ENCODE peak calls at places on chromosomes 7 and 10, in four cellular contexts. One of them, this sample, is unnamed.

GRCh38 chr10:35448687-35449662 is 112.7 kb downstream of the CCNY start:
- DNase-seq in WERI-Rb-1: no peak
- DNase-seq in adrenal gland: peak; percentile 68
- DNase-seq in iPS DF 6.9: no peak
- DNase-seq in this sample: no peak

GRCh38 chr10:71344154-71344915 is 25.3 kb downstream of the SLC29A3 start:
- DNase-seq in adrenal gland: no peak
- DNase-seq in WERI-Rb-1: no peak
- DNase-seq in iPS DF 6.9: peak; percentile 75
- DNase-seq in this sample: no peak

GRCh38 chr7:15555385-15555859 is 6.4 kb downstream of the AGMO start:
- DNase-seq in WERI-Rb-1: no peak
- DNase-seq in adrenal gland: no peak
- DNase-seq in iPS DF 6.9: no peak
- DNase-seq in this sample: no peak

GRCh38 chr7:631966-632830 is 94.3 kb upstream of the DNAAF5 start:
- DNase-seq in WERI-Rb-1: no peak
- DNase-seq in adrenal gland: no peak
- DNase-seq in iPS DF 6.9: no peak
- DNase-seq in this sample: no peak

GRCh38 chr7:157828881-157829280 is 492.1 kb downstream of the DNAJB6 start:
- DNase-seq in WERI-Rb-1: no peak
- DNase-seq in iPS DF 6.9: no peak
- DNase-seq in adrenal gland: no peak
- DNase-seq in this sample: no peak

GRCh38 chr10:116748041-116748440 is 5.7 kb upstream of the HSPA12A start:
- DNase-seq in iPS DF 6.9: no peak
- DNase-seq in WERI-Rb-1: no peak
- DNase-seq in adrenal gland: no peak
- DNase-seq in this sample: no peak

GRCh38 chr10:11345224-11346054 is 266.0 kb downstream of the USP6NL start:
- DNase-seq in iPS DF 6.9: no peak
- DNase-seq in adrenal gland: no peak
- DNase-seq in WERI-Rb-1: no peak
- DNase-seq in this sample: peak; percentile 73

GRCh38 chr10:103470755-103471653 is 8.0 kb downstream of the CALHM3 start:
- DNase-seq in adrenal gland: no peak
- DNase-seq in iPS DF 6.9: no peak
- DNase-seq in WERI-Rb-1: peak; percentile 65
- DNase-seq in this sample: peak; percentile 45

GRCh38 chr7:76317782-76318487 is 15.5 kb downstream of the HSPB1 start:
- DNase-seq in adrenal gland: peak; percentile 98
- DNase-seq in WERI-Rb-1: peak; percentile 98
- DNase-seq in iPS DF 6.9: no peak
- DNase-seq in this sample: peak; percentile 97

GRCh38 chr10:19917756-19918478 is 101.7 kb downstream of the PLXDC2 start:
- DNase-seq in WERI-Rb-1: no peak
- DNase-seq in adrenal gland: no peak
- DNase-seq in iPS DF 6.9: no peak
- DNase-seq in this sample: no peak

GRCh38 chr10:43130756-43131155 is 7.5 kb upstream of the CSGALNACT2 start:
- DNase-seq in WERI-Rb-1: no peak
- DNase-seq in adrenal gland: no peak
- DNase-seq in iPS DF 6.9: no peak
- DNase-seq in this sample: peak; percentile 27

GRCh38 chr7:18086165-18087030 is 58.8 kb upstream of the PRPS1L1 start:
- DNase-seq in WERI-Rb-1: peak; percentile 50
- DNase-seq in adrenal gland: peak; percentile 20
- DNase-seq in iPS DF 6.9: no peak
- DNase-seq in this sample: no peak

GRCh38 chr10:59079386-59080226 is 96.8 kb upstream of the PHYHIPL start:
- DNase-seq in WERI-Rb-1: no peak
- DNase-seq in iPS DF 6.9: no peak
- DNase-seq in adrenal gland: no peak
- DNase-seq in this sample: no peak

GRCh38 chr7:1086588-1087461 is 1.1 kb upstream of the GPER1 start:
- DNase-seq in WERI-Rb-1: peak; percentile 72
- DNase-seq in iPS DF 6.9: peak; percentile 50
- DNase-seq in adrenal gland: peak; percentile 81
- DNase-seq in this sample: peak; percentile 72

GRCh38 chr10:15620304-15620703 is 99.4 kb downstream of the ITGA8 start:
- DNase-seq in WERI-Rb-1: no peak
- DNase-seq in iPS DF 6.9: no peak
- DNase-seq in adrenal gland: no peak
- DNase-seq in this sample: no peak

GRCh38 chr7:117565226-117565625 is 85.4 kb downstream of the CFTR start:
- DNase-seq in adrenal gland: no peak
- DNase-seq in iPS DF 6.9: no peak
- DNase-seq in WERI-Rb-1: no peak
- DNase-seq in this sample: no peak

GRCh38 chr7:151435103-151435916 is 4.6 kb downstream of the CRYGN start:
- DNase-seq in WERI-Rb-1: no peak
- DNase-seq in adrenal gland: no peak
- DNase-seq in iPS DF 6.9: no peak
- DNase-seq in this sample: no peak

GRCh38 chr7:628826-629225 is 97.7 kb upstream of the DNAAF5 start:
- DNase-seq in adrenal gland: no peak
- DNase-seq in WERI-Rb-1: no peak
- DNase-seq in iPS DF 6.9: no peak
- DNase-seq in this sample: no peak

GRCh38 chr7:50667338-50667737 is 102.1 kb upstream of the DDC start:
- DNase-seq in iPS DF 6.9: no peak
- DNase-seq in adrenal gland: no peak
- DNase-seq in WERI-Rb-1: no peak
- DNase-seq in this sample: no peak
- H3K27ac ChIP-seq in iPS DF 6.9: no peak overlapping the region
- H3K27ac ChIP-seq in adrenal gland: no peak overlapping the region
- H3K27ac ChIP-seq in WERI-Rb-1: no peak overlapping the region
- H3K27ac ChIP-seq in this sample: peak overlapping the region; percentile 75

DNA sequence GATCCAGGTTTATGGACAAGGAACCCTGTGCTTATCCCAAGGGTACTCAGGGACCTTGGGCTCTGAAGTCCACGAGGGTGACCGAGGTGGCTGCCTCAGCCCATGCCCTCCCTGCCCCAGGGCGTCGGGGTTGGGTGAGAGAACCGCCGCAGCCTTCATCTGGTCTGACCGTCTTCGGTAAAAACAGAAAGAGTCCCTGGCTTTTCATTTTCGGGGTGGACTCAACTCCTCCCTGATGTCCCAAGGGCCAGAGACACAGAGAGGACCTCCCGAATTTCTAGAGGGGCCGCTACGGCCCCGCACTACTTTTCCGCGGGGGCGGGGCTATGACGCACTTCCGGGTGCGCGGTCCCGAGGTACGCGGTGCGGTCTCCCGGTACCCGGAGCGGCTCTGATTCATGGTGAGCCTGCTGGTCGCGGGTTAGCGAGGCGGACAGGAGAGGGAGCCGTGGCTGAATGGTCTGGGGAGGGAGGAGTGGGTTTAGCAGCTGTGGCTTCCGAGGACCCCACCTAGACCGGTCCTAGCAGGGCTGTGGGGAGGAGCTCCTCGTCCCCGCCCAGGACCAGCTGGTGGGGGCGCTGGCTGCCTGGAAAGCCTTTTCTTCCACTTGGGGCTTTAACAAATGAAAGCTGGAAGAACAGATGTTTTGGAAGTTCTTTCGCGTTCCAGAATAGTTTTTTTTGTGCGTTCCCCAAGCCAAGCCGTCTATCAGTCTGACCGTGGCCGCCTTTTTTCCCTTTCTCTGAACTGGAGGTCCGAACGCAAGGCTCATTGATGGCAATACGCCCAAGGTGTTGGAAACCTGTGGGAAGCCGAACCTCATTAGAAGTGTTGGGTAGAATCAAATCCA is at the start of gene ZSCAN21:
- DNase-seq in iPS DF 6.9: peak; percentile 64
- DNase-seq in WERI-Rb-1: peak; percentile 83
- DNase-seq in adrenal gland: peak; percentile 87
- DNase-seq in this sample: peak; percentile 86
- H3K27ac ChIP-seq in iPS DF 6.9: no peak within 1 kb of the TSS
- H3K27ac ChIP-seq in WERI-Rb-1: peak within 1 kb of the TSS; percentile 89
- H3K27ac ChIP-seq in adrenal gland: peak within 1 kb of the TSS; percentile 96
- H3K27ac ChIP-seq in this sample: peak within 1 kb of the TSS; percentile 98

GRCh38 chr7:70389752-70390151 is 742.2 kb upstream of the GALNT17 start:
- DNase-seq in iPS DF 6.9: no peak
- DNase-seq in WERI-Rb-1: no peak
- DNase-seq in adrenal gland: no peak
- DNase-seq in this sample: no peak
- H3K27ac ChIP-seq in iPS DF 6.9: no peak overlapping the region
- H3K27ac ChIP-seq in WERI-Rb-1: no peak overlapping the region
- H3K27ac ChIP-seq in adrenal gland: no peak overlapping the region
- H3K27ac ChIP-seq in this sample: no peak overlapping the region

GRCh38 chr7:100826546-100827329 is 585 bp downstream of the EPHB4 start:
- DNase-seq in iPS DF 6.9: no peak
- DNase-seq in WERI-Rb-1: no peak
- DNase-seq in adrenal gland: peak; percentile 48
- DNase-seq in this sample: no peak
- H3K27ac ChIP-seq in iPS DF 6.9: no peak overlapping the region
- H3K27ac ChIP-seq in WERI-Rb-1: no peak overlapping the region
- H3K27ac ChIP-seq in adrenal gland: peak overlapping the region; percentile 75
- H3K27ac ChIP-seq in this sample: peak overlapping the region; percentile 94

GRCh38 chr10:68471063-68471585 is 649 bp downstream of the DNA2 start:
- DNase-seq in iPS DF 6.9: no peak
- DNase-seq in WERI-Rb-1: no peak
- DNase-seq in adrenal gland: no peak
- DNase-seq in this sample: no peak
- H3K27ac ChIP-seq in iPS DF 6.9: no peak overlapping the region
- H3K27ac ChIP-seq in WERI-Rb-1: peak overlapping the region; percentile 97
- H3K27ac ChIP-seq in adrenal gland: no peak overlapping the region
- H3K27ac ChIP-seq in this sample: no peak overlapping the region

GRCh38 chr10:13973742-13974141 is 357.0 kb downstream of the FRMD4A start:
- DNase-seq in adrenal gland: no peak
- DNase-seq in iPS DF 6.9: no peak
- DNase-seq in WERI-Rb-1: no peak
- DNase-seq in this sample: no peak

GRCh38 chr10:13978844-13979227 is 351.9 kb downstream of the FRMD4A start:
- DNase-seq in WERI-Rb-1: no peak
- DNase-seq in adrenal gland: no peak
- DNase-seq in iPS DF 6.9: no peak
- DNase-seq in this sample: no peak

GRCh38 chr10:13983035-13983434 is 347.7 kb downstream of the FRMD4A start:
- DNase-seq in WERI-Rb-1: no peak
- DNase-seq in iPS DF 6.9: no peak
- DNase-seq in adrenal gland: no peak
- DNase-seq in this sample: no peak

GRCh38 chr10:13972609-13973008 is 358.1 kb downstream of the FRMD4A start:
- DNase-seq in iPS DF 6.9: no peak
- DNase-seq in adrenal gland: no peak
- DNase-seq in WERI-Rb-1: no peak
- DNase-seq in this sample: no peak

GRCh38 chr10:13977861-13978843 is 352.6 kb downstream of the FRMD4A start:
- DNase-seq in WERI-Rb-1: no peak
- DNase-seq in iPS DF 6.9: no peak
- DNase-seq in adrenal gland: no peak
- DNase-seq in this sample: no peak
- H3K27ac ChIP-seq in WERI-Rb-1: no peak overlapping the region
- H3K27ac ChIP-seq in iPS DF 6.9: no peak overlapping the region
- H3K27ac ChIP-seq in adrenal gland: no peak overlapping the region
- H3K27ac ChIP-seq in this sample: no peak overlapping the region

GRCh38 chr10:1571587-1572237 is 165.6 kb downstream of the ADARB2 start:
- DNase-seq in adrenal gland: no peak
- DNase-seq in WERI-Rb-1: no peak
- DNase-seq in iPS DF 6.9: no peak
- DNase-seq in this sample: no peak
- H3K27ac ChIP-seq in adrenal gland: no peak overlapping the region
- H3K27ac ChIP-seq in WERI-Rb-1: no peak overlapping the region
- H3K27ac ChIP-seq in iPS DF 6.9: no peak overlapping the region
- H3K27ac ChIP-seq in this sample: no peak overlapping the region

GRCh38 chr10:8054498-8055407 is at the start of gene GATA3:
- DNase-seq in iPS DF 6.9: no peak
- DNase-seq in WERI-Rb-1: no peak
- DNase-seq in adrenal gland: peak; percentile 73
- DNase-seq in this sample: no peak

GRCh38 chr10:8052344-8052969 is 2.0 kb upstream of the GATA3 start:
- DNase-seq in iPS DF 6.9: no peak
- DNase-seq in WERI-Rb-1: no peak
- DNase-seq in adrenal gland: no peak
- DNase-seq in this sample: no peak

GRCh38 chr10:8054243-8054497 is 318 bp upstream of the GATA3 start:
- DNase-seq in WERI-Rb-1: no peak
- DNase-seq in iPS DF 6.9: no peak
- DNase-seq in adrenal gland: no peak
- DNase-seq in this sample: no peak

GRCh38 chr10:8052970-8053445 is 1.5 kb upstream of the GATA3 start:
- DNase-seq in iPS DF 6.9: no peak
- DNase-seq in adrenal gland: no peak
- DNase-seq in WERI-Rb-1: no peak
- DNase-seq in this sample: no peak

GRCh38 chr10:8053446-8054242 is 844 bp upstream of the GATA3 start:
- DNase-seq in adrenal gland: peak; percentile 94
- DNase-seq in WERI-Rb-1: peak; percentile 49
- DNase-seq in iPS DF 6.9: no peak
- DNase-seq in this sample: peak; percentile 71
- H3K27ac ChIP-seq in adrenal gland: no peak overlapping the region
- H3K27ac ChIP-seq in WERI-Rb-1: no peak overlapping the region
- H3K27ac ChIP-seq in iPS DF 6.9: no peak overlapping the region
- H3K27ac ChIP-seq in this sample: peak overlapping the region; percentile 17

GRCh38 chr10:77267703-77268630 is 369.6 kb downstream of the KCNMA1 start:
- DNase-seq in iPS DF 6.9: no peak
- DNase-seq in adrenal gland: no peak
- DNase-seq in WERI-Rb-1: no peak
- DNase-seq in this sample: no peak
- H3K27ac ChIP-seq in iPS DF 6.9: no peak overlapping the region
- H3K27ac ChIP-seq in adrenal gland: no peak overlapping the region
- H3K27ac ChIP-seq in WERI-Rb-1: no peak overlapping the region
- H3K27ac ChIP-seq in this sample: no peak overlapping the region

GRCh38 chr7:94393251-94393758 is 1.4 kb upstream of the COL1A2 start:
- DNase-seq in WERI-Rb-1: no peak
- DNase-seq in adrenal gland: no peak
- DNase-seq in iPS DF 6.9: no peak
- DNase-seq in this sample: no peak
- H3K27ac ChIP-seq in WERI-Rb-1: no peak overlapping the region
- H3K27ac ChIP-seq in adrenal gland: no peak overlapping the region
- H3K27ac ChIP-seq in iPS DF 6.9: no peak overlapping the region
- H3K27ac ChIP-seq in this sample: peak overlapping the region; percentile 81